ENCODE peak calls at places on chromosomes 7 and 10, in four cellular contexts. O is DND-41, B is upper lobe of right lung, M is RWPE1. Z is an unnamed sample.

GRCh38 chr10:92126100-92126650 is 164.7 kb downstream of the CPEB3 start:
- DNase-seq in O (no peak), B (no peak), M (no peak), Z (no peak)

GRCh38 chr10:7541137-7542087 is 125.4 kb downstream of the ITIH5 start:
- DNase-seq in O (no peak), B (no peak), M (no peak), Z (peak)

GRCh38 chr10:124508070-124508667 is 46.5 kb downstream of the LHPP start:
- DNase-seq in O (no peak), B (no peak), M (no peak), Z (no peak)

GRCh38 chr7:150994141-150994837 is 3.5 kb downstream of the NOS3 start:
- DNase-seq in O (no peak), B (no peak), M (no peak), Z (no peak)

GRCh38 chr7:42493436-42494198 is 256.6 kb upstream of the GLI3 start:
- DNase-seq in O (peak), B (peak), M (peak), Z (peak)

GRCh38 chr10:74337330-74338016 is 186.5 kb downstream of the ADK start:
- DNase-seq in O (no peak), B (no peak), M (peak), Z (no peak)

GRCh38 chr7:519429-519973 is at the start of gene PDGFA:
- DNase-seq in O (no peak), B (no peak), M (no peak), Z (peak)

GRCh38 chr7:46450425-46450824 is 529.4 kb upstream of the IGFBP3 start:
- DNase-seq in O (no peak), B (no peak), M (no peak), Z (no peak)

GRCh38 chr10:10315989-10316388 is 701.7 kb upstream of the CELF2 start:
- DNase-seq in O (no peak), B (no peak), M (no peak), Z (no peak)

GRCh38 chr7:23593706-23594105 is 3.5 kb upstream of the CCDC126 start:
- DNase-seq in O (no peak), B (no peak), M (no peak), Z (no peak)
- H3K27ac ChIP-seq in O (no peak), B (no peak), M (no peak), Z (no peak)

GRCh38 chr7:142913051-142913450 is 20.5 kb downstream of the TRPV5 start:
- DNase-seq in O (no peak), B (no peak), M (no peak), Z (no peak)
- H3K27ac ChIP-seq in O (no peak), B (no peak), M (no peak), Z (no peak)

DNA sequence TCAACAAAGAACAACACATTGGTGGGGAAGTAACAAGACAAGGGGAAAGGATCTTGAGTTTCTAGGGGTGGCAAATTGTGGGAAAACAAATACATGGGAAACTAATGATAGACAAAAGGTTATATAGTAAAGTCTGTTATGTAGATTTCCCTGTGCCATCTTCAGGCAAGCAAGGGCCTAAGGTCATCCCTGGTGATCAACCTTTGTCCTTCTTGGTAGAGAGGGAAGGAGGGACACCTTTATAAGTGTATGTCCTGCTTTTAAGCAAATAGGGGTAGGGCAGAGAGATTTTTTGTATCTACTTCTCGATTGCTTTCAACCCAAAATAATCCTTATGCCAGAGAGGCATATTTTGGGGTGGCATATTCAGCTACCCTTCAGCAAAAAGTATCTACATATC is 11.8 kb upstream of the ACTA2 start:
- DNase-seq in O (no peak), B (no peak), M (no peak), Z (no peak)
- H3K27ac ChIP-seq in O (no peak), B (no peak), M (no peak), Z (no peak)

DNA sequence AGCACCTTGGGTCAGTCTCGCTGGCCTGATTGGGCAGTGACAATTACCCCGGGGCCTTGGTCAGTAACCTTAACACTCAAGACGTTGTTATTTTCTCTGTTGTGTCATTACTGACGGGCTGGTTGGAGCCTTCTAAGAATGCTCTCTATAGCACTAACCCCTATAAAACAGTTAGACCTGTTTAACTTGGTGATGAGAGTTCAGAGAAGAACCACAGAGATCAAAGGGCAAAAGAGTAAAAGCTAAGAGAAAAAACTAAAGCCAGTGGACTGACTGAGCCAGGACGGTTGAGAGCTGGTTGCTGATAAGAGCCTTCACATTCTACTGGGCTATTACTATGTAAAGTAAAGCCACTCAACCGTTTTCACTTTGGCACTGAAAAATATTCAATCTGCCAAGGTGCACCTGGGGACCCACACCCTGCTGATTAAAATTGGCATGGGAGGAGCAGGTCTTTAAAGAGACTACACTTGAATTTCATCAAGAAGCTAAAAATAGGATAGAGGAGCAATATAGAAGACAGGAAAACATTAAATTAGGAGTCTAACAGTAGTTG is 13.6 kb upstream of the ITGB1 start:
- DNase-seq in O (peak), B (no peak), M (no peak), Z (peak)
- H3K27ac ChIP-seq in O (no peak), B (no peak), M (no peak), Z (peak)

DNA sequence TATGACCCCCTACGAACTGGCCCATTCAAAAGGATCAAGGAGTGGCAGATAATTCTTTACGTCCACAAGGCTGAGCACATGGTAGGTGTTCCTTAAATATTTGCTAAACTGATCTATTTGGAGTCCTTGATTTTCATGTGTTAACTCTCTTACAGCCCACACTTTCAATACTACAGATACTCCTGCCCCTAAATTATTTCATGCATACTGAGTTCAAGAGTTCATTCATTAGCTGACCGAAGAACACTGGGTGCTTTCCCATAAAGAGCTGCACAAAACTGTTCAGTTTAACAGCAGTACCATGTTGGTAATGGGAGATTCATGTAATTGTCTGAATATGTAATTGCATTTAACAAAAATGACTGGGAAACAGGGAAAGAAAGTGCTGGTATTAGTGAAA is 170.5 kb upstream of the ADO start:
- DNase-seq in O (no peak), B (no peak), M (no peak), Z (no peak)
- H3K27ac ChIP-seq in O (no peak), B (peak), M (no peak), Z (no peak)

DNA sequence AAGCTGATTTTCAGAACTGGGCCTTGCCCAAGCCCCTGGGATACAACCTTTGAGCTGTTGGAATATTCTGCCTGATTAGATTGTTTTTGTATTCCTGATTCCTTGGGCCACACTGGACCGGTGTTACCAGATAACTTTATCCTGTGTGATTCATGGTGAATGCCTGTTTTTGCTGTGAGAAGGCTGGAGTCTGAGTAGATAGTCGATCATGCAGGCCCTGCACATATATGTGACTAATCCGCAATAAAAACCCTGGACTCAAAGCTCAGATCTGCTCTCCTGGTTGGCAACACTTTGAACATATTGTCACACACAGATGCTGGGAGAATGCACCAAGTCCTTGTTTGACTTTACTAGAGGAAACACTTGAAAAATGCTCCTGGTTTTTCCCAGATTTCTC is 183.9 kb upstream of the MBL2 start:
- DNase-seq in O (no peak), B (no peak), M (peak), Z (no peak)
- H3K27ac ChIP-seq in O (no peak), B (no peak), M (no peak), Z (no peak)

GRCh38 chr10:93760490-93760889 is 2.8 kb downstream of the LGI1 start:
- DNase-seq in O (no peak), B (no peak), M (no peak), Z (no peak)
- H3K27ac ChIP-seq in O (no peak), B (no peak), M (no peak), Z (no peak)

GRCh38 chr7:16669581-16669980 is 23.6 kb downstream of the BZW2 start:
- DNase-seq in O (no peak), B (no peak), M (peak), Z (no peak)

GRCh38 chr7:16670021-16670420 is 24.0 kb downstream of the BZW2 start:
- DNase-seq in O (no peak), B (no peak), M (no peak), Z (no peak)

GRCh38 chr7:16668049-16668858 is 22.3 kb downstream of the BZW2 start:
- DNase-seq in O (no peak), B (peak), M (peak), Z (peak)

GRCh38 chr7:16668978-16669377 is 23.0 kb downstream of the BZW2 start:
- DNase-seq in O (no peak), B (no peak), M (no peak), Z (no peak)

DNA sequence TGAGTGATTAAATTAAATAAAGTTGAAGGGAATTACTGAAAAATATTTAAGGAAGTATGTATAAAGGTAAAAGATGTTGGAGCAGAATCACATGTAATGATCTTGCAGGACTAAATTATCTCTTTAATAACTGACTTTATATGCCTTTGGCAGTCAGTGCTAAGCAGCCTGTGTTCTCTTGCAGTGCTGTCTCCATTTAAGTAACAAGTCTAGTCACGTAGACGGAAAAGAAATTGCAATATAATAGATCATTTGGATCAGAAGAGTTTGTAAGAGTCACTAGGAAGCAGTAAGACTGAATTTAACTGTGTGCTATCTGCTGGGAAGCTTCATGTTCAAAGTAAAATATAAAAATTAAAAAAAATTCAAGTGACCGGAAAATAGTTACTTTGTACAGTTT is 21.4 kb downstream of the BZW2 start:
- DNase-seq in O (no peak), B (no peak), M (no peak), Z (no peak)
- H3K27ac ChIP-seq in O (no peak), B (peak), M (peak), Z (no peak)

Z was measured in body of pancreas.